ENCODE peak calls at places on chromosomes 13 and 19, in eight cellular contexts. H, S, K, D, W, F, Q and C are unnamed samples.

GRCh38 chr13:48975926-48976676 is 389 bp downstream of the FNDC3A start:
- DNase-seq in K (peak), S (peak), W (peak), D (peak), H (peak), Q (peak), F (peak), C (peak)

GRCh38 chr19:14023404-14024235 is 4.3 kb upstream of the RLN3 start:
- DNase-seq in H (peak), Q (peak), K (peak), F (peak), W (no peak), D (no peak), S (no peak), C (no peak)

GRCh38 chr13:32804673-32805260 is 211.5 kb upstream of the KL start:
- DNase-seq in Q (no peak), F (no peak), K (no peak), S (no peak), H (no peak), D (no peak), W (no peak), C (no peak)

GRCh38 chr13:36193151-36193855 is 21.1 kb downstream of the SOHLH2 start:
- DNase-seq in Q (no peak), K (no peak), H (no peak), S (no peak), D (no peak), W (no peak), F (no peak), C (no peak)

GRCh38 chr13:63307239-63307638 is 1891.6 kb upstream of the PCDH20 start:
- DNase-seq in K (no peak), Q (no peak), W (no peak), H (no peak), S (no peak), D (no peak), F (no peak), C (no peak)

GRCh38 chr19:31272707-31273106 is 76.5 kb downstream of the TSHZ3 start:
- DNase-seq in F (no peak), K (no peak), D (no peak), Q (no peak), H (no peak), S (no peak), W (no peak), C (no peak)

GRCh38 chr19:42531313-42531712 is 3.0 kb upstream of the CEACAM1 start:
- DNase-seq in H (no peak), Q (no peak), K (no peak), S (no peak), W (no peak), F (no peak), D (no peak), C (no peak)

GRCh38 chr19:3046621-3047306 is 15.5 kb downstream of the TLE5 start:
- DNase-seq in Q (no peak), K (peak), F (peak), W (no peak), D (no peak), S (no peak), H (peak), C (no peak)

GRCh38 chr19:13727798-13728197 is 36.5 kb upstream of the MRI1 start:
- DNase-seq in S (no peak), F (no peak), D (no peak), W (no peak), K (peak), Q (no peak), H (no peak), C (no peak)

GRCh38 chr19:34393629-34394028 is 10.6 kb upstream of the PDCD2L start:
- DNase-seq in S (no peak), D (no peak), F (no peak), H (no peak), W (no peak), Q (peak), K (no peak), C (no peak)

GRCh38 chr19:9939301-9939913 is 3.1 kb upstream of the OLFM2 start:
- DNase-seq in Q (no peak), W (no peak), D (no peak), H (no peak), F (no peak), S (no peak), K (no peak), C (no peak)

GRCh38 chr19:36771275-36772231 is 1.1 kb downstream of the ZNF850 start:
- DNase-seq in F (peak), W (no peak), S (peak), H (no peak), Q (peak), D (peak), K (peak), C (no peak)

GRCh38 chr13:68064371-68064770 is 834.2 kb upstream of the PCDH9 start:
- DNase-seq in K (no peak), D (no peak), S (no peak), W (no peak), Q (no peak), F (no peak), H (no peak), C (no peak)

GRCh38 chr19:46256855-46257254 is 27.3 kb downstream of the IGFL1 start:
- DNase-seq in K (no peak), D (no peak), W (no peak), S (no peak), F (no peak), Q (no peak), H (no peak), C (no peak)

GRCh38 chr19:20313894-20314293 is 146.9 kb downstream of the ZNF486 start:
- DNase-seq in H (peak), D (no peak), F (no peak), W (no peak), Q (no peak), K (no peak), S (no peak), C (no peak)

GRCh38 chr19:55647732-55648656 is at the start of gene CCDC106:
- DNase-seq in H (peak), F (peak), Q (peak), K (peak), S (no peak), D (no peak), W (no peak), C (peak)

GRCh38 chr19:31408460-31409124 is 59.4 kb upstream of the TSHZ3 start:
- DNase-seq in W (no peak), D (peak), F (no peak), H (no peak), Q (no peak), K (peak), S (no peak), C (no peak)

GRCh38 chr19:2455481-2456300 is 1.1 kb downstream of the LMNB2 start:
- DNase-seq in F (peak), K (peak), D (no peak), S (no peak), Q (peak), W (no peak), H (peak), C (peak)

GRCh38 chr13:103772576-103772975 is 706.4 kb upstream of the SLC10A2 start:
- DNase-seq in K (no peak), F (no peak), H (peak), W (no peak), Q (no peak), S (no peak), D (no peak), C (no peak)

GRCh38 chr13:109157275-109157674 is 527.9 kb downstream of the MYO16 start:
- DNase-seq in Q (no peak), D (no peak), F (no peak), H (no peak), S (no peak), K (no peak), W (no peak), C (no peak)

GRCh38 chr13:25466880-25467279 is 95.1 kb downstream of the ATP8A2 start:
- DNase-seq in S (no peak), F (no peak), D (no peak), Q (no peak), K (no peak), H (peak), W (no peak), C (no peak)

GRCh38 chr13:83168575-83168974 is 713.7 kb downstream of the SLITRK1 start:
- DNase-seq in K (no peak), Q (no peak), S (no peak), W (no peak), H (no peak), D (peak), F (no peak), C (no peak)

GRCh38 chr13:70812481-70812880 is 704.2 kb upstream of the KLHL1 start:
- DNase-seq in D (peak), F (no peak), W (no peak), S (no peak), Q (no peak), H (no peak), K (no peak), C (no peak)

GRCh38 chr13:79393564-79394249 is 12.3 kb downstream of the RBM26 start:
- DNase-seq in H (no peak), Q (no peak), K (no peak), W (peak), D (no peak), S (no peak), F (peak), C (no peak)

GRCh38 chr19:39426170-39426569 is 9.6 kb downstream of the RPS16 start:
- DNase-seq in H (no peak), K (no peak), F (no peak), W (no peak), S (no peak), Q (no peak), D (no peak), C (no peak)

GRCh38 chr13:46281779-46282178 is 70.1 kb downstream of the LRRC63 start:
- DNase-seq in S (no peak), Q (no peak), H (no peak), K (no peak), W (no peak), D (no peak), F (no peak), C (no peak)

GRCh38 chr19:1097810-1098176 is 2.6 kb upstream of the POLR2E start:
- DNase-seq in W (no peak), S (no peak), F (peak), K (no peak), H (no peak), D (no peak), Q (peak), C (no peak)

GRCh38 chr19:11766597-11767591 is at the start of gene ZNF441:
- DNase-seq in H (peak), K (peak), F (peak), D (peak), W (peak), S (peak), Q (peak), C (peak)

GRCh38 chr19:27796073-27796472 is 1416.9 kb downstream of the UQCRFS1 start:
- DNase-seq in F (no peak), D (no peak), K (no peak), S (no peak), Q (no peak), H (no peak), W (no peak), C (no peak)

GRCh38 chr13:49669735-49670309 is 21.5 kb downstream of the EBPL start:
- DNase-seq in Q (no peak), W (no peak), H (peak), F (no peak), K (peak), D (peak), S (no peak), C (no peak)

GRCh38 chr13:20939662-20940061 is 37.1 kb upstream of the XPO4 start:
- DNase-seq in W (no peak), Q (no peak), F (no peak), H (no peak), S (no peak), D (no peak), K (peak), C (no peak)

GRCh38 chr19:7831452-7831851 is 1.4 kb downstream of the EVI5L start:
- DNase-seq in F (no peak), H (peak), S (no peak), Q (no peak), W (no peak), D (no peak), K (no peak), C (no peak)

DNA sequence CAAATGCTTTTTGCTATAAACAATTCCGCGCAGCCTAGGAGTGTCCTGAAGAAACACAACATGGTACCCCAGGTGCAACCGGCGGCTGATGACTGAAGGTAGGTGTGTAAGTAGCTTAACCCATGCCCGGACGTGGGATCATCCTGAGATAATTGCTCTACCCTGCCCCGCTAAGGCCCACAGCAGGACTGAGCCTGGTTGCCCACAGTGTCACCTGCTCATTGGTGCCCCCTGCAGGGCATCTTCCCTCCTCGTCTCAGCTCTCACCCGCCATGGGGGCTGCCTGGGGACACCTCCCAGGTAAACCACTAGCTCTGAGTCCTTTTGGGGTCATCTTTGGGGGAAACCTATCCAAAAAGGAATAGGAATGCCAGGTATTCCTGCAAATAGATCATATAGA is 22.3 kb downstream of the TMEM161A start:
- DNase-seq in W (no peak), Q (no peak), F (peak), S (no peak), K (no peak), D (no peak), H (peak), C (no peak)
- TF ChIP-seq CTCF in W (peak), Q (no peak), F (peak), S (no peak), K (peak), D (peak), H (peak), C (peak)

GRCh38 chr13:84873951-84874350 is 925.3 kb downstream of the SLITRK6 start:
- DNase-seq in W (no peak), D (no peak), K (no peak), F (no peak), H (no peak), S (no peak), Q (no peak), C (no peak)

GRCh38 chr13:84864341-84864740 is 934.9 kb downstream of the SLITRK6 start:
- DNase-seq in H (no peak), K (no peak), Q (no peak), S (no peak), W (no peak), F (no peak), D (no peak), C (no peak)

GRCh38 chr13:84867246-84867645 is 932.0 kb downstream of the SLITRK6 start:
- DNase-seq in D (no peak), W (no peak), K (no peak), Q (no peak), S (no peak), H (no peak), F (no peak), C (no peak)

DNA sequence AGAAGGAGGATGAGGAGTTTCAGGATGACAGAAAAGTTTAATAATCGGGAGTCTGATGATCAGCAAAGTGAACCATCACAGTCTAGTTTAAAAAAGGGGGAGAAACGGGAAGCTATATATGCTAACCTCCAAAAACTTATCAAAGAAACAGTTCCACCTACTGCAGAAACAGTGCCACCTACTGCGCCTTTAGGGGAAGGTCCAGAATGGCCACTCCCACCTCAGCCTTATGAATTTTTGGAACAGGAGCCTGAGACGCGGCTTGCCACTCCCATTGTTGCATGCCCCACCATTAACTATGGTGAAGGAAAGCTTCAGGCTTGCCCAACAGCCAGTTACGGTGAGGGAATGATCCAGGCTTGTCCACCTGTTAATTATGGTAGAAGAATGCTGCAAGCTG is 929.0 kb downstream of the SLITRK6 start:
- DNase-seq in Q (no peak), H (no peak), D (no peak), W (no peak), S (no peak), K (no peak), F (no peak), C (no peak)
- TF ChIP-seq CTCF in Q (no peak), H (no peak), D (no peak), W (no peak), S (no peak), K (no peak), F (no peak), C (peak)

DNA sequence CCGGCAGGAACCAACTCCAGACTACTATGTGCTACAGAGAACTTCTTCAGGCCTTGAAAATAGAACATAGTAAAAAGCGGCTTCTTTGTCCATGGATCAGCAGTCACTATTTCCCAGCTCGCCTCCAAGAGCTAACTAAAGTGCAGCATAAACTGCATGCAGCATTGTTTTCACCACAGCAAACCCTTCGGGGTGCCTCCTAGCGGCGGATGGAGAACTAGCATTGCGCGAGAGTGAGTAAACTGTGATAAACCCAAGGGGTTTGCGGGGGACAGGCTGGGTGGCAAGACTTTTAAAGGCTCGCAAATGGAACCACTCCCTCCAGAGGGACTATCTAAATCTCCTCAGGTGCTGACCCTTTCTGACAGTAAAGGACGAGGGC is 21.6 kb upstream of the SGCG start:
- DNase-seq in F (peak), D (no peak), K (peak), Q (no peak), W (no peak), H (peak), S (no peak), C (no peak)
- TF ChIP-seq CTCF in F (peak), D (peak), K (peak), Q (no peak), W (no peak), H (peak), S (no peak), C (peak)

GRCh38 chr19:44755219-44755618 is 6.7 kb downstream of the BCL3 start:
- DNase-seq in W (no peak), Q (no peak), D (no peak), F (no peak), H (no peak), S (no peak), K (no peak), C (no peak)

GRCh38 chr19:44753619-44753931 is 5.1 kb downstream of the BCL3 start:
- DNase-seq in H (no peak), F (no peak), Q (no peak), K (no peak), D (no peak), S (no peak), W (no peak), C (no peak)

GRCh38 chr19:44752816-44753618 is 4.5 kb downstream of the BCL3 start:
- DNase-seq in H (peak), D (peak), F (peak), S (peak), Q (peak), K (peak), W (peak), C (no peak)

GRCh38 chr19:44754743-44755066 is 6.2 kb downstream of the BCL3 start:
- DNase-seq in S (no peak), D (no peak), Q (no peak), K (no peak), F (no peak), W (no peak), H (no peak), C (no peak)

GRCh38 chr19:44753932-44754742 is 5.6 kb downstream of the BCL3 start:
- DNase-seq in W (peak), F (peak), D (peak), K (peak), Q (peak), S (peak), H (peak), C (no peak)
- TF ChIP-seq CTCF in W (no peak), F (no peak), D (no peak), K (no peak), Q (no peak), S (no peak), H (no peak), C (no peak)

GRCh38 chr19:51059715-51060114 is 5.2 kb downstream of the KLK13 start:
- DNase-seq in W (no peak), Q (no peak), K (no peak), S (no peak), F (no peak), H (no peak), D (no peak), C (no peak)
- TF ChIP-seq CTCF in W (no peak), Q (no peak), K (no peak), S (no peak), F (no peak), H (no peak), D (no peak), C (no peak)

GRCh38 chr13:98345103-98345899 is 168.2 kb upstream of the RNF113B start:
- DNase-seq in H (no peak), S (no peak), F (no peak), D (no peak), K (no peak), W (no peak), Q (no peak), C (no peak)
- TF ChIP-seq CTCF in H (peak), S (no peak), F (no peak), D (no peak), K (no peak), W (no peak), Q (no peak), C (no peak)

DNA sequence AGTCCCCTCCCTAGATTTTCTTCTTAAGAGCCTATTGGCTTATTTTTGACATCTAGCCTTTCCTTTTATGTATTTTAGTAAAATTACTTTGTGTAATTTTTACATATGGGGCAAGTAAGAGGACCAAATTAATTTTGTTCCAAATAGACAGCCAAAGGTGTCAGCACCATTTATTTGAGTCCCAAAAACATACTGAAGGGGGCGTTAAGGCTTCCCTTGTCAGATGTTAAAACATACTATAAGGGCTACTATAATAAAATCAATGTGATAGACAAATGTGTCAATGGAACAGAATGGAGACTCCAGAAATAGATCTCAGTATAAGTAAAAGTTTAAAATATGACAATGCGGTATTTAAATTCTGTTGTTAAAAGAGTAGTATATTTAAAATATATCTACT is 133.6 kb downstream of the MTUS2 start:
- DNase-seq in D (no peak), W (no peak), Q (no peak), S (no peak), K (no peak), F (no peak), H (no peak), C (no peak)
- TF ChIP-seq CTCF in D (no peak), W (no peak), Q (no peak), S (no peak), K (no peak), F (no peak), H (no peak), C (peak)

GRCh38 chr19:41339936-41340335 is 13.8 kb downstream of the TGFB1 start:
- DNase-seq in D (no peak), F (no peak), Q (no peak), K (no peak), S (no peak), H (no peak), W (no peak), C (no peak)

GRCh38 chr19:41344162-41344561 is 9.6 kb downstream of the TGFB1 start:
- DNase-seq in Q (no peak), D (no peak), W (no peak), S (no peak), F (no peak), K (no peak), H (no peak), C (no peak)

GRCh38 chr19:41341669-41342490 is 11.8 kb downstream of the TGFB1 start:
- DNase-seq in K (no peak), W (no peak), Q (peak), F (no peak), S (no peak), D (no peak), H (no peak), C (no peak)
- TF ChIP-seq CTCF in K (no peak), W (peak), Q (no peak), F (no peak), S (peak), D (no peak), H (peak), C (no peak)

GRCh38 chr19:49414256-49414655 is 9.0 kb downstream of the PTH2 start:
- DNase-seq in Q (no peak), H (no peak), K (no peak), W (no peak), D (no peak), F (no peak), S (no peak), C (no peak)

GRCh38 chr19:49419173-49419572 is 4.1 kb downstream of the PTH2 start:
- DNase-seq in K (no peak), Q (no peak), S (no peak), F (no peak), D (no peak), W (no peak), H (no peak), C (no peak)

GRCh38 chr19:49415810-49416200 is 7.4 kb downstream of the PTH2 start:
- DNase-seq in D (no peak), H (no peak), Q (no peak), S (no peak), F (no peak), W (no peak), K (no peak), C (no peak)

GRCh38 chr19:49415102-49415809 is 8.0 kb downstream of the PTH2 start:
- DNase-seq in K (no peak), H (no peak), D (no peak), F (no peak), S (no peak), Q (no peak), W (no peak), C (no peak)

GRCh38 chr19:49417090-49417489 is 6.2 kb downstream of the PTH2 start:
- DNase-seq in S (no peak), Q (no peak), K (no peak), H (peak), F (no peak), W (no peak), D (no peak), C (no peak)
- TF ChIP-seq CTCF in S (no peak), Q (no peak), K (no peak), H (no peak), F (no peak), W (no peak), D (no peak), C (no peak)